ENCODE peak calls at places on chromosome 14, in six cellular contexts. O is kidney tubule cell, Y is RWPE1, G is non-pigmented ciliary epithelial cell, E is hippocampal formation, S is HFFc6. X is an unnamed sample.

GRCh38 chr14:41235466-41235865 is 371.2 kb upstream of the LRFN5 start:
- DNase-seq in Y (no peak), S (no peak), G (no peak), O (no peak), E (no peak), X (no peak)

GRCh38 chr14:87944987-87945604 is 47.9 kb downstream of the GALC start:
- DNase-seq in O (peak), G (peak), S (peak), E (no peak), Y (peak), X (peak)

GRCh38 chr14:94889520-94890312 is 119.8 kb upstream of the GSC start:
- DNase-seq in S (no peak), G (no peak), Y (no peak), O (no peak), E (no peak), X (no peak)

GRCh38 chr14:29458547-29458946 is 469.1 kb downstream of the PRKD1 start:
- DNase-seq in O (no peak), G (no peak), S (peak), E (no peak), Y (peak), X (no peak)

GRCh38 chr14:67977468-67978034 is 158.0 kb downstream of the RAD51B start:
- DNase-seq in Y (no peak), E (no peak), G (no peak), O (no peak), S (no peak), X (no peak)

GRCh38 chr14:92942136-92942535 is 19.2 kb downstream of the CHGA start:
- DNase-seq in E (no peak), O (no peak), Y (no peak), G (no peak), S (no peak), X (no peak)

GRCh38 chr14:103711516-103712431 is 3.5 kb downstream of the XRCC3 start:
- DNase-seq in E (peak), Y (peak), G (no peak), O (peak), S (no peak), X (no peak)

GRCh38 chr14:34723867-34724266 is 9.5 kb upstream of the CFL2 start:
- DNase-seq in O (no peak), S (no peak), Y (no peak), E (no peak), G (no peak), X (no peak)

GRCh38 chr14:44639986-44640385 is 132.9 kb upstream of the FSCB start:
- DNase-seq in Y (no peak), S (no peak), E (no peak), G (no peak), O (no peak), X (no peak)

GRCh38 chr14:74962493-74962892 is 7.1 kb upstream of the PGF start:
- DNase-seq in O (no peak), Y (no peak), S (no peak), G (no peak), E (no peak), X (no peak)

GRCh38 chr14:34843011-34843554 is 32.1 kb downstream of the BAZ1A start:
- DNase-seq in G (peak), O (peak), S (peak), Y (peak), E (no peak), X (no peak)

GRCh38 chr14:58772061-58772604 is 134.4 kb downstream of the DACT1 start:
- DNase-seq in G (no peak), O (no peak), Y (no peak), S (no peak), E (no peak), X (no peak)

GRCh38 chr14:68165274-68165843 is 345.8 kb downstream of the RAD51B start:
- DNase-seq in S (no peak), Y (no peak), O (no peak), E (no peak), G (no peak), X (no peak)

GRCh38 chr14:23376477-23377200 is at the start of gene CMTM5:
- DNase-seq in S (no peak), E (peak), G (no peak), O (no peak), Y (no peak), X (no peak)

GRCh38 chr14:72925171-72925759 is 999 bp upstream of the DCAF4 start:
- DNase-seq in E (no peak), Y (no peak), S (no peak), G (no peak), O (no peak), X (no peak)

GRCh38 chr14:99502989-99503421 is 21.8 kb downstream of the CCNK start:
- DNase-seq in G (no peak), E (no peak), S (no peak), O (no peak), Y (no peak), X (no peak)